ENCODE peak calls at places on chromosomes 6 and 20, in four cellular contexts. One of them, this sample, is unnamed.

GRCh38 chr6:31831350-31832215 is 4.0 kb downstream of the HSPA1B start:
- DNase-seq in HepG2: no peak
- DNase-seq in GM12891: no peak
- DNase-seq in H1: no peak
- DNase-seq in this sample: no peak

GRCh38 chr20:38304845-38305447 is 990 bp downstream of the BPI start:
- DNase-seq in H1: peak
- DNase-seq in HepG2: peak
- DNase-seq in GM12891: peak
- DNase-seq in this sample: no peak

GRCh38 chr6:44672838-44673237 is 285.3 kb downstream of the CDC5L start:
- DNase-seq in GM12891: no peak
- DNase-seq in H1: no peak
- DNase-seq in HepG2: no peak
- DNase-seq in this sample: no peak

GRCh38 chr6:122491915-122492537 is 20.4 kb upstream of the SERINC1 start:
- DNase-seq in GM12891: peak
- DNase-seq in HepG2: peak
- DNase-seq in H1: peak
- DNase-seq in this sample: no peak

GRCh38 chr20:6588296-6588695 is 179.2 kb upstream of the BMP2 start:
- DNase-seq in GM12891: no peak
- DNase-seq in H1: no peak
- DNase-seq in HepG2: no peak
- DNase-seq in this sample: no peak

GRCh38 chr20:47762699-47763098 is 22.6 kb downstream of the SULF2 start:
- DNase-seq in GM12891: no peak
- DNase-seq in HepG2: no peak
- DNase-seq in H1: no peak
- DNase-seq in this sample: no peak

GRCh38 chr6:29589423-29590048 is 4.6 kb downstream of the OR2H2 start:
- DNase-seq in HepG2: peak
- DNase-seq in H1: peak
- DNase-seq in GM12891: no peak
- DNase-seq in this sample: no peak

GRCh38 chr20:44910690-44911262 is 916 bp downstream of the PABPC1L start:
- DNase-seq in H1: peak
- DNase-seq in HepG2: peak
- DNase-seq in GM12891: no peak
- DNase-seq in this sample: no peak

GRCh38 chr6:19452495-19452894 is 384.7 kb upstream of the ID4 start:
- DNase-seq in HepG2: no peak
- DNase-seq in GM12891: no peak
- DNase-seq in H1: no peak
- DNase-seq in this sample: no peak

GRCh38 chr20:24768977-24769675 is 179.9 kb upstream of the CST7 start:
- DNase-seq in HepG2: no peak
- DNase-seq in H1: no peak
- DNase-seq in GM12891: no peak
- DNase-seq in this sample: no peak

GRCh38 chr20:34997171-34997570 is 41.5 kb downstream of the MYH7B start:
- DNase-seq in H1: no peak
- DNase-seq in GM12891: no peak
- DNase-seq in HepG2: no peak
- DNase-seq in this sample: no peak

GRCh38 chr20:48015943-48016723 is 230.9 kb upstream of the SULF2 start:
- DNase-seq in GM12891: no peak
- DNase-seq in HepG2: no peak
- DNase-seq in H1: no peak
- DNase-seq in this sample: no peak

GRCh38 chr6:154197176-154197850 is 158.3 kb downstream of the OPRM1 start:
- DNase-seq in HepG2: no peak
- DNase-seq in H1: no peak
- DNase-seq in GM12891: no peak
- DNase-seq in this sample: no peak

GRCh38 chr20:1327241-1327653 is 1.7 kb downstream of the SDCBP2 start:
- DNase-seq in GM12891: no peak
- DNase-seq in H1: peak
- DNase-seq in HepG2: no peak
- DNase-seq in this sample: no peak

GRCh38 chr6:139977887-139978332 is 603.5 kb upstream of the CITED2 start:
- DNase-seq in GM12891: no peak
- DNase-seq in HepG2: peak
- DNase-seq in H1: no peak
- DNase-seq in this sample: no peak

GRCh38 chr20:38349856-38350255 is 3.6 kb downstream of the LBP start:
- DNase-seq in HepG2: no peak
- DNase-seq in GM12891: no peak
- DNase-seq in H1: no peak
- DNase-seq in this sample: no peak

GRCh38 chr6:36147294-36147693 is 17.0 kb downstream of the MAPK13 start:
- DNase-seq in HepG2: no peak
- DNase-seq in H1: no peak
- DNase-seq in GM12891: no peak
- DNase-seq in this sample: no peak

GRCh38 chr6:43979525-43979924 is 147.7 kb downstream of the MRPL14 start:
- DNase-seq in HepG2: no peak
- DNase-seq in H1: peak
- DNase-seq in GM12891: no peak
- DNase-seq in this sample: no peak

GRCh38 chr6:38062066-38062465 is 242.5 kb downstream of the ZFAND3 start:
- DNase-seq in GM12891: no peak
- DNase-seq in HepG2: no peak
- DNase-seq in H1: no peak
- DNase-seq in this sample: no peak

GRCh38 chr6:68779366-68779765 is 144.3 kb downstream of the ADGRB3 start:
- DNase-seq in H1: no peak
- DNase-seq in HepG2: no peak
- DNase-seq in GM12891: no peak
- DNase-seq in this sample: no peak

GRCh38 chr6:11093065-11093590 is 506 bp upstream of the SMIM13 start:
- DNase-seq in GM12891: peak
- DNase-seq in HepG2: no peak
- DNase-seq in H1: no peak
- DNase-seq in this sample: peak

GRCh38 chr6:158008894-158009891 is 27.5 kb downstream of the SYNJ2 start:
- DNase-seq in HepG2: no peak
- DNase-seq in GM12891: no peak
- DNase-seq in H1: no peak
- DNase-seq in this sample: no peak

GRCh38 chr6:44696099-44696498 is 308.6 kb downstream of the CDC5L start:
- DNase-seq in GM12891: no peak
- DNase-seq in H1: no peak
- DNase-seq in HepG2: no peak
- DNase-seq in this sample: no peak

GRCh38 chr20:57473246-57474042 is 51.5 kb downstream of the CTCFL start:
- DNase-seq in HepG2: no peak
- DNase-seq in GM12891: peak
- DNase-seq in H1: no peak
- DNase-seq in this sample: peak

GRCh38 chr6:97186416-97186999 is 96.5 kb downstream of the MMS22L start:
- DNase-seq in GM12891: peak
- DNase-seq in H1: peak
- DNase-seq in HepG2: peak
- DNase-seq in this sample: peak

GRCh38 chr6:144093236-144093635 is 2.1 kb downstream of the SF3B5 start:
- DNase-seq in GM12891: no peak
- DNase-seq in H1: no peak
- DNase-seq in HepG2: no peak
- DNase-seq in this sample: no peak

GRCh38 chr20:21719592-21720214 is 14.2 kb downstream of the PAX1 start:
- DNase-seq in HepG2: peak
- DNase-seq in H1: peak
- DNase-seq in GM12891: peak
- DNase-seq in this sample: no peak

GRCh38 chr20:62368303-62368628 is 1.2 kb upstream of the LAMA5 start:
- DNase-seq in H1: no peak
- DNase-seq in HepG2: no peak
- DNase-seq in GM12891: no peak
- DNase-seq in this sample: no peak

GRCh38 chr20:62370115-62370806 is 3.1 kb upstream of the LAMA5 start:
- DNase-seq in H1: no peak
- DNase-seq in HepG2: no peak
- DNase-seq in GM12891: no peak
- DNase-seq in this sample: no peak

GRCh38 chr20:62369508-62370114 is 2.5 kb upstream of the LAMA5 start:
- DNase-seq in GM12891: no peak
- DNase-seq in HepG2: no peak
- DNase-seq in H1: no peak
- DNase-seq in this sample: no peak

GRCh38 chr20:62367483-62368302 is 581 bp upstream of the LAMA5 start:
- DNase-seq in H1: peak
- DNase-seq in HepG2: peak
- DNase-seq in GM12891: no peak
- DNase-seq in this sample: no peak

DNA sequence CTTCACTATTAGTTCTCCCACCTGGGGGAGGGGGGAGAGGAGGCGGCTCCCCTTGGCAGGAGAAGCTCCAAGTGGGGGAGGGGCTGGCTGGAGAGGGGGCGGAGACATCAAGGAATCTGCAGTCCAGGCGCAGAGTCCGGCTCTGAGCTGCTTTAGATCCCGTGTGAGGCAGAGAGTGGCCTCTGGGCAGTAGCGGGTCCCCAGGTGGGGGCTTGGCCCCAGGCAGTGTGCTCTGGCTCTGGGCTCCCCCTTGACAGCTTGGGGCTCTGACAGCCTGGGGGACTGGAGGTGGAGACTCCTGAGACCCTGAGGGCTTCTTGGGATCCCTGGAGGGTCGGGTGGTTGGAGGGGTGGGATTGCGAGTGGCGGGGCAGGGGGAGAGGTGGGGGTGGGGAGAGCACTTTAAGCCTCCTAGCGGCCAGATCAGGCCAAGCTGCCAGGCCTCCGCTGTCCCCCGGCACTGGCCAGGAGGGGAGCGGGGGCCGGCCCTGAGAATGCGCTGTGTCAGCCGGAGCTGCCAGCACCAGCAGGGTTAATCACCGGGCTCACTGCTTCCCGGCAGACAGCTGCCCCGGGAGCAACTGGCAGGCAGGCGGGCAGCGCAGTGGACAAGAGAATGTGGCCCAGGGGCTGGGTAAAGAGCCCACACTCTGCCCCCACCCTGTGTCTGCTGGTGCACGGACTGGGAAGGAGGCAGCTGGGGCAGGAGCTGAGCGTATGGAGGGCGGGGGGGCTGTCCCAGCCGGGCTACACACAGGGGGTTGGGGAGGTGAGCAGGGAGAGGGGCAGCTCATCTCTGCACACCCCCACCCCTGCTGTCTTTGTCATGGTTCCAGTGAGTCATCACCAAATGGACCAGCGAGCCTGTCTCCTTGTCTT is 1.8 kb upstream of the LAMA5 start:
- DNase-seq in GM12891: no peak
- DNase-seq in HepG2: peak
- DNase-seq in H1: peak
- DNase-seq in this sample: no peak
- TF ChIP-seq POLR2A in GM12891: no peak
- TF ChIP-seq POLR2A in HepG2: no peak
- TF ChIP-seq POLR2A in H1: no peak
- TF ChIP-seq POLR2A in this sample: no peak

DNA sequence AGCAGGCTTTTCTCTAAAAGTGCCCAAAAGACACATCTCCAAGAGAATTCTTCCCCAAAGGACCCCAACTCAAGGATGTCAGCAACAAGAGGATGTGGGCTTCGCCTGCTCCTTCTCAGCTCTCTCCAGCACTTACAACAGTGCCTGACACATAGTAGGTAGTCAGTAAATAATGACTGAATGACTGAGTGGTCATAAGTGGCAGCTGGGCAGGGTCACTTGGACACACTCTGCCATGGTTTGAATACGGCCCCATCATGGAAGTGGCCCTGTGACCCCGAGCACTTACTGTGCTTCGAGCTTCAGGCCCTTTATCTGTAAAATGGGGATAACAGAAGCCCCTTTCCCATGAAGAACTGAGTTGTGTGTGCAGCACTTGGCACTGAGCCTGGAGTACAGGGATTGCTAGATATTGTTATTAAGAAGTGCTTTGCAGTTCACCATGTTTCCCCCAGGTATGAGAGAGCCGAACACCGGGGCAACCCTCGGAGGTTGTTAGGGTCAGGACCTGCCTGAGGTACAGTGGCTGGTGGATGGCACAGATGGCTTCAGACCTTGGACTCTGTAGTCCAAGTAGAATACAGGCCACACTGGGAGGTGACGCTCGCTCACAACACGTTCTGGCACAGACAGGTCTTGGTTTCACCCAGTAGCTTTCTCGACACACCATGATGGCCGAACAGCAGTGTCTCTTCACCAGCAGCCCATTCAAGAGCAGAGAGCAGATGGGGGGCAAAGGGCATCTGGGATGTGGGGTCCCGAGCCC is 56.0 kb downstream of the NOL4L start:
- DNase-seq in HepG2: no peak
- DNase-seq in GM12891: no peak
- DNase-seq in H1: no peak
- DNase-seq in this sample: no peak
- TF ChIP-seq TAF1 in HepG2: no peak
- TF ChIP-seq TAF1 in GM12891: no peak
- TF ChIP-seq TAF1 in H1: no peak
- TF ChIP-seq TAF1 in this sample: no peak

GRCh38 chr20:46219190-46219589 is 89.1 kb downstream of the CDH22 start:
- DNase-seq in HepG2: no peak
- DNase-seq in GM12891: no peak
- DNase-seq in H1: no peak
- DNase-seq in this sample: no peak

GRCh38 chr20:46220808-46221207 is 87.5 kb downstream of the CDH22 start:
- DNase-seq in GM12891: no peak
- DNase-seq in H1: no peak
- DNase-seq in HepG2: no peak
- DNase-seq in this sample: no peak

GRCh38 chr20:46219920-46220319 is 88.4 kb downstream of the CDH22 start:
- DNase-seq in GM12891: no peak
- DNase-seq in H1: no peak
- DNase-seq in HepG2: no peak
- DNase-seq in this sample: no peak

GRCh38 chr20:46221271-46221670 is 87.0 kb downstream of the CDH22 start:
- DNase-seq in H1: no peak
- DNase-seq in HepG2: no peak
- DNase-seq in GM12891: no peak
- DNase-seq in this sample: no peak

DNA sequence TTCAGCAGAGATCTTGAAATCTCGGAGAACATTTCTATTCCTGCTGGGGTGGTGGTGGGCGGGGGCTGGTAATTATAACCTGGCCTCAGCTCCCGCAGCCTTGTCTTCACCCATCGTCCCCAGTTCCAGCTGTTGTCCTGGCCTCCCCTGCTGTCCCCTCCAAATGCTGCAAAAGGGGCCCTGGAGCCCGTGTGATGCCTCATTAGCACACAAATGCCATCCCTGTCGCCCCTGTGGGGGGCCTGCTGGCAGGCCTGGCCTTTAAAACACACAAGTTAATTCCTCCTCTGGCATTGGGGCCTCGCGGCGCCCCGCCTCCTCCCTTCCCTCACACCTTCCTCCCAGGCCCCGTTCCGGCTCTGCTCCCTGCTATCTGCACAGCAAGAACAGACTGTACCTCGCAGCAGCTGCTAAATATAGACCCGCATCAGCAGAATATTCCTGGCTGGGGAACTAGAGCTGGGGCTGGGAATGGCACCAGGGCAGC is 85.7 kb downstream of the CDH22 start:
- DNase-seq in H1: peak
- DNase-seq in HepG2: no peak
- DNase-seq in GM12891: no peak
- DNase-seq in this sample: no peak
- TF ChIP-seq POLR2A in H1: no peak
- TF ChIP-seq POLR2A in HepG2: no peak
- TF ChIP-seq POLR2A in GM12891: no peak
- TF ChIP-seq POLR2A in this sample: no peak

GRCh38 chr6:56862415-56863175 is 92.3 kb upstream of the BEND6 start:
- DNase-seq in GM12891: no peak
- DNase-seq in HepG2: no peak
- DNase-seq in H1: no peak
- DNase-seq in this sample: no peak
- TF ChIP-seq TAF1 in GM12891: no peak
- TF ChIP-seq TAF1 in HepG2: no peak
- TF ChIP-seq TAF1 in H1: no peak
- TF ChIP-seq TAF1 in this sample: no peak

This sample was measured in GM12892.